ENCODE peak calls at places on chromosome 7, in seven cellular contexts. One of them, this sample, is unnamed. For H3K4me1, the result is how much of the 10 kb centered on the place peaks cover.

GRCh38 chr7:6241607-6241973 is 30.8 kb downstream of the CYTH3 start:
- DNase-seq in HepG2: no peak
- DNase-seq in right atrium auricular region: no peak
- DNase-seq in iPS DF 6.9: no peak
- DNase-seq in CD8-positive, alpha-beta memory T cell: peak
- DNase-seq in GM23248: no peak
- DNase-seq in suprapubic skin: no peak
- DNase-seq in this sample: no peak

GRCh38 chr7:86469680-86470295 is 173.9 kb upstream of the GRM3 start:
- DNase-seq in HepG2: peak
- DNase-seq in right atrium auricular region: peak
- DNase-seq in iPS DF 6.9: peak
- DNase-seq in CD8-positive, alpha-beta memory T cell: no peak
- DNase-seq in GM23248: peak
- DNase-seq in suprapubic skin: no peak
- DNase-seq in this sample: peak

GRCh38 chr7:2229467-2229866 is 3.3 kb downstream of the MAD1L1 start:
- DNase-seq in HepG2: no peak
- DNase-seq in right atrium auricular region: no peak
- DNase-seq in iPS DF 6.9: no peak
- DNase-seq in CD8-positive, alpha-beta memory T cell: no peak
- DNase-seq in GM23248: no peak
- DNase-seq in suprapubic skin: no peak
- DNase-seq in this sample: no peak

GRCh38 chr7:155824195-155824915 is 12.1 kb upstream of the SHH start:
- DNase-seq in HepG2: no peak
- DNase-seq in right atrium auricular region: no peak
- DNase-seq in iPS DF 6.9: no peak
- DNase-seq in CD8-positive, alpha-beta memory T cell: no peak
- DNase-seq in GM23248: no peak
- DNase-seq in suprapubic skin: no peak
- DNase-seq in this sample: peak

GRCh38 chr7:112297681-112298080 is 91.2 kb downstream of the ZNF277 start:
- DNase-seq in HepG2: no peak
- DNase-seq in right atrium auricular region: no peak
- DNase-seq in iPS DF 6.9: no peak
- DNase-seq in CD8-positive, alpha-beta memory T cell: no peak
- DNase-seq in GM23248: no peak
- DNase-seq in suprapubic skin: no peak
- DNase-seq in this sample: no peak

GRCh38 chr7:21076579-21076978 is 289.9 kb upstream of the SP8 start:
- DNase-seq in HepG2: no peak
- DNase-seq in right atrium auricular region: no peak
- DNase-seq in iPS DF 6.9: no peak
- DNase-seq in CD8-positive, alpha-beta memory T cell: no peak
- DNase-seq in GM23248: no peak
- DNase-seq in suprapubic skin: no peak
- DNase-seq in this sample: no peak

GRCh38 chr7:28800150-28800549 is 158.0 kb downstream of the TRIL start:
- DNase-seq in HepG2: no peak
- DNase-seq in right atrium auricular region: no peak
- DNase-seq in iPS DF 6.9: no peak
- DNase-seq in CD8-positive, alpha-beta memory T cell: no peak
- DNase-seq in GM23248: no peak
- DNase-seq in suprapubic skin: no peak
- DNase-seq in this sample: no peak

GRCh38 chr7:7808156-7808555 is 89.7 kb upstream of the RPA3 start:
- DNase-seq in HepG2: no peak
- DNase-seq in right atrium auricular region: no peak
- DNase-seq in iPS DF 6.9: no peak
- DNase-seq in CD8-positive, alpha-beta memory T cell: no peak
- DNase-seq in GM23248: peak
- DNase-seq in suprapubic skin: no peak
- DNase-seq in this sample: no peak

GRCh38 chr7:77455334-77455733 is 39.2 kb upstream of the GSAP start:
- DNase-seq in HepG2: peak
- DNase-seq in right atrium auricular region: peak
- DNase-seq in iPS DF 6.9: no peak
- DNase-seq in CD8-positive, alpha-beta memory T cell: no peak
- DNase-seq in GM23248: peak
- DNase-seq in suprapubic skin: no peak
- DNase-seq in this sample: no peak

GRCh38 chr7:82044497-82045080 is 274.7 kb upstream of the HGF start:
- DNase-seq in HepG2: peak
- DNase-seq in right atrium auricular region: peak
- DNase-seq in iPS DF 6.9: no peak
- DNase-seq in CD8-positive, alpha-beta memory T cell: no peak
- DNase-seq in GM23248: peak
- DNase-seq in suprapubic skin: no peak
- DNase-seq in this sample: peak

DNA sequence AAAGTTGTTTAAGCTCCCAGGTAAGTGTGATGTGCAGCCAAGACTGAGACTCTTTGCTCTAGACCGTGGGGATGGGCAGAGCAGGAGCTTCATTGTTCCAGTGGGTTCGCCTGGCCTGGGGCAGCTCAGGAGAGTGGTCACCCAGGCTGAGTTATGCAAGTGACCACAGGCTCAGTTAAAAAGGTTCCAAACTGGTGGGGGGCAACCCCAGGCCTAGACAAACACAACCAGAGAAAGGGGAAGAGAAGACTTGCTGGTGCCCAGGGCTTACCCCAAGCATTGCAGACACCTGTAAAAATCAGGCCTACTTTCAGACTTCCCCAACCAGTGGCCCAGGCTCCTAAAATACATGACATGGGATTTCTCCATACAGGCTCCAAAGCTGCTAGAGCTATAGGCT is 21.6 kb downstream of the CREB3L2 start:
- DNase-seq in HepG2: no peak
- DNase-seq in right atrium auricular region: no peak
- DNase-seq in iPS DF 6.9: no peak
- DNase-seq in CD8-positive, alpha-beta memory T cell: no peak
- DNase-seq in GM23248: no peak
- DNase-seq in suprapubic skin: no peak
- DNase-seq in this sample: no peak
- H3K4me1 ChIP-seq in HepG2: half or more
- H3K4me1 ChIP-seq in right atrium auricular region: half or more
- H3K4me1 ChIP-seq in iPS DF 6.9: under half
- H3K4me1 ChIP-seq in CD8-positive, alpha-beta memory T cell: under half
- H3K4me1 ChIP-seq in GM23248: half or more
- H3K4me1 ChIP-seq in suprapubic skin: half or more
- H3K4me1 ChIP-seq in this sample: under half

DNA sequence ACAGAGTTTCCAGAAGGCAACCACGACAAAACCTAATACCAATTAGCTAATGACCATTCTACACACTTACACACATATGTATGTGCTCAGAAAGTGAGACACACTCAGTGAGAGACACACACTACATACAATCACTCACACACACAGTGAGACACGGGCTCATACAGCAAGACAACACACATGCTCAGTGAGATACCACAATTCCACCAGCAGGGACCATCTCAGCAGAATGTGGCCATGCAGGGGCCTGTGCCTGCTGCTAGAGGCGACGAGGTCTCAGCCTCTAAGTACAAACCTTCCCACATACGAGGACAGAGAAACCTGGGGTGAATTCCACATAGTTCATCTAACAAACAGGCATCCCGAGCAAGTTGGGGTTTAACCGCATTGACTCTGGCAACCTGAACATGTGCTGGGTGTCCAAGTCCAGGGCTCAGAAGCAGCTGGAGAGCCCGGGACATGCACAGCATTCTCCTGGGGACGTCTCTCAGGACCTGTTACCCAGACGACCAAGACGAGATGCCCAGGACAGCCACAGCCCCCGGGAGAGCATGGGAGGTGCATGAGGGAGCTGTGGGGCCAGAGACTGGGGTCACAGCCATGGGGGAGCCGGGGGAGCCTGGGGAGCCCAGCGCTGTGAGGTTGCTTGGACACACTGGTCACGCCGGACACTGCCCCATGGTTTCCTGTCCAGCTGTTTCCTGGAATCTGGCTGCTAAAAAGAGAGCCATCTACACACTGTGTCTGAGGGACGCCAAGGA is 523.6 kb downstream of the PTPRN2 start:
- DNase-seq in HepG2: no peak
- DNase-seq in right atrium auricular region: no peak
- DNase-seq in iPS DF 6.9: no peak
- DNase-seq in CD8-positive, alpha-beta memory T cell: no peak
- DNase-seq in GM23248: no peak
- DNase-seq in suprapubic skin: no peak
- DNase-seq in this sample: no peak
- H3K27ac ChIP-seq in HepG2: no peak
- H3K27ac ChIP-seq in right atrium auricular region: no peak
- H3K27ac ChIP-seq in iPS DF 6.9: no peak
- H3K27ac ChIP-seq in CD8-positive, alpha-beta memory T cell: no peak
- H3K27ac ChIP-seq in GM23248: no peak
- H3K27ac ChIP-seq in suprapubic skin: no peak
- H3K27ac ChIP-seq in this sample: no peak

DNA sequence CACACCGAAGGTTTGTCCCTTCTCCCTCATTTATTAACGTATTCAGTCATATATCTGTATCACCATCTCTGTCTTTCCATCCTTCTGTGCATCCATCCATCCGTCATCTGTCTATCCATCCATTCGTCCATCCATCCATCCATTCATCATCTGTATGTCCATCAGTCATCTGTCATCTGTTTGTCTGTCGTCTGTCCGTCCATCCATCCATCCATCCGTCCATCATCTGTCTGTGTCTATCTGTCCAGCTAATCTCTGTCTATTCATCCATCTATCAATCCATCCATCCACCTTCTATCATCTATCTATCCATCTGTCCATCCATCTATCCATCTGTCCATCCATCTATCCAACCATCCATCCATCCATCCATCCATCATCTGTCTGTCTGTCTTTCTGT is 213.9 kb downstream of the TYW1 start:
- DNase-seq in HepG2: no peak
- DNase-seq in right atrium auricular region: no peak
- DNase-seq in iPS DF 6.9: no peak
- DNase-seq in CD8-positive, alpha-beta memory T cell: no peak
- DNase-seq in GM23248: no peak
- DNase-seq in suprapubic skin: no peak
- DNase-seq in this sample: no peak
- H3K4me3 ChIP-seq in HepG2: no peak
- H3K4me3 ChIP-seq in right atrium auricular region: no peak
- H3K4me3 ChIP-seq in iPS DF 6.9: no peak
- H3K4me3 ChIP-seq in CD8-positive, alpha-beta memory T cell: no peak
- H3K4me3 ChIP-seq in GM23248: no peak
- H3K4me3 ChIP-seq in suprapubic skin: no peak
- H3K4me3 ChIP-seq in this sample: no peak

DNA sequence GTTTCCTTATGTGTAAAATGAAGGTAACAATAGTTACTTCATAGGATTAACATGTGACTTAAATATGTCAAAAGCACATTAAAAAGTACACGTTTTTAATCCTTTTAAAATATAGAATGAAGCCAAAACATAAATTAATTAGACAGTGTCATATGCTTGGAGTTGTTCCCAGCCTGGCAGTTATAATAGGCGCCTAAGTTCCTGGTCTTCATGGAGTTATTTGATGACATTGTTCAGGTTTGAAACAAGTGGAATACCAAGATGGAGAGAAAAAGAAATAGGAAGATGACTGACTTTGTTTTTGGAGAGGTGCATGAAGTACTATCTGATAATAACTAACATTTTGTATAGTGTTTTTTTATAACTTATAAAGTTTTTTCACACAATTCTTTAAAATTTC is 67.3 kb downstream of the ZNRF2 start:
- DNase-seq in HepG2: no peak
- DNase-seq in right atrium auricular region: no peak
- DNase-seq in iPS DF 6.9: no peak
- DNase-seq in CD8-positive, alpha-beta memory T cell: no peak
- DNase-seq in GM23248: no peak
- DNase-seq in suprapubic skin: no peak
- DNase-seq in this sample: no peak
- H3K4me1 ChIP-seq in HepG2: under half
- H3K4me1 ChIP-seq in right atrium auricular region: under half
- H3K4me1 ChIP-seq in iPS DF 6.9: under half
- H3K4me1 ChIP-seq in CD8-positive, alpha-beta memory T cell: under half
- H3K4me1 ChIP-seq in GM23248: under half
- H3K4me1 ChIP-seq in suprapubic skin: half or more
- H3K4me1 ChIP-seq in this sample: under half

DNA sequence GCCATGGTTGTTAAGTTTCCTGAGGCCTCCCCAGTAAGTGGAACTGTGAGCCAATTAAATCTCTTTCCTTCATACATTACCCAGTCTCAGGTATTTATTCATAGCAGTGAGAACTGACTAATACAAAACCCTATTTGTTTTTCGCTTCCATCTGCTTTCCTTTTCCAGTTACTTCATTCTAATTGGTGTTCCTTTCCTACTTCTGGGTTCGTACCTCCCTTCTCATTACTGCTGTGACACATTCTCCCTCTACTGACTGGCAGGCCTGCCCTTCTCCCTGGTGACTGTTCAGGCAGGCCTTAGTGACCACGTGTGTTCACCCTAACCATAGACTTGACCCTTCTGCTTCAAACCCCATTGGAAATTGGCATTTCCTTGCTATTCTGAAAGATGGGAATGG is 37.7 kb downstream of the MTURN start:
- DNase-seq in HepG2: no peak
- DNase-seq in right atrium auricular region: no peak
- DNase-seq in iPS DF 6.9: no peak
- DNase-seq in CD8-positive, alpha-beta memory T cell: no peak
- DNase-seq in GM23248: peak
- DNase-seq in suprapubic skin: no peak
- DNase-seq in this sample: no peak
- H3K27ac ChIP-seq in HepG2: no peak
- H3K27ac ChIP-seq in right atrium auricular region: peak
- H3K27ac ChIP-seq in iPS DF 6.9: no peak
- H3K27ac ChIP-seq in CD8-positive, alpha-beta memory T cell: no peak
- H3K27ac ChIP-seq in GM23248: peak
- H3K27ac ChIP-seq in suprapubic skin: peak
- H3K27ac ChIP-seq in this sample: no peak

GRCh38 chr7:88072036-88072714 is 138.1 kb downstream of the ADAM22 start:
- DNase-seq in HepG2: no peak
- DNase-seq in right atrium auricular region: no peak
- DNase-seq in iPS DF 6.9: no peak
- DNase-seq in CD8-positive, alpha-beta memory T cell: no peak
- DNase-seq in GM23248: no peak
- DNase-seq in suprapubic skin: no peak
- DNase-seq in this sample: no peak
- H3K4me3 ChIP-seq in HepG2: no peak
- H3K4me3 ChIP-seq in right atrium auricular region: no peak
- H3K4me3 ChIP-seq in iPS DF 6.9: no peak
- H3K4me3 ChIP-seq in CD8-positive, alpha-beta memory T cell: no peak
- H3K4me3 ChIP-seq in GM23248: no peak
- H3K4me3 ChIP-seq in suprapubic skin: no peak
- H3K4me3 ChIP-seq in this sample: no peak

GRCh38 chr7:102006695-102007094 is 189.3 kb downstream of the CUX1 start:
- DNase-seq in HepG2: no peak
- DNase-seq in right atrium auricular region: no peak
- DNase-seq in iPS DF 6.9: no peak
- DNase-seq in CD8-positive, alpha-beta memory T cell: no peak
- DNase-seq in GM23248: no peak
- DNase-seq in suprapubic skin: no peak
- DNase-seq in this sample: no peak
- H3K4me1 ChIP-seq in HepG2: under half
- H3K4me1 ChIP-seq in right atrium auricular region: under half
- H3K4me1 ChIP-seq in iPS DF 6.9: under half
- H3K4me1 ChIP-seq in CD8-positive, alpha-beta memory T cell: under half
- H3K4me1 ChIP-seq in GM23248: under half
- H3K4me1 ChIP-seq in suprapubic skin: under half
- H3K4me1 ChIP-seq in this sample: under half

This sample was measured in small intestine.